ENCODE peak calls at places on chromosomes 7 and 10, in seven cellular contexts. B, Q, P, U, F, L and A are unnamed samples.

GRCh38 chr7:100247152-100247757 is 27.5 kb downstream of the PVRIG start:
- DNase-seq in F (peak), B (peak), Q (no peak), P (peak), L (peak), U (no peak), A (peak)

GRCh38 chr7:117674617-117675016 is 194.8 kb downstream of the CFTR start:
- DNase-seq in B (no peak), L (no peak), P (no peak), Q (no peak), F (no peak), U (no peak), A (no peak)

GRCh38 chr7:139230484-139230773 is 608 bp upstream of the UBN2 start:
- DNase-seq in B (no peak), L (no peak), F (no peak), Q (no peak), P (no peak), U (no peak), A (no peak)

GRCh38 chr7:10128748-10129147 is 844.9 kb upstream of the PHF14 start:
- DNase-seq in P (no peak), F (no peak), U (no peak), L (no peak), Q (no peak), B (no peak), A (peak)

GRCh38 chr10:124579003-124579384 is 117.4 kb downstream of the LHPP start:
- DNase-seq in U (no peak), B (no peak), L (no peak), P (no peak), F (no peak), Q (no peak), A (no peak)

GRCh38 chr10:95391570-95392249 is 100.9 kb upstream of the PDLIM1 start:
- DNase-seq in B (peak), Q (no peak), L (peak), U (no peak), P (no peak), F (no peak), A (peak)

GRCh38 chr7:41573881-41574280 is 129.0 kb downstream of the INHBA start:
- DNase-seq in P (no peak), L (peak), U (no peak), B (no peak), F (no peak), Q (no peak), A (no peak)

GRCh38 chr10:31017534-31018361 is 13.9 kb downstream of the ZNF438 start:
- DNase-seq in B (no peak), P (no peak), Q (no peak), L (no peak), F (no peak), U (no peak), A (no peak)

GRCh38 chr10:71228875-71229720 is 16.7 kb downstream of the UNC5B start:
- DNase-seq in P (no peak), L (no peak), Q (no peak), B (no peak), F (no peak), U (no peak), A (no peak)

GRCh38 chr10:60444494-60445064 is 54.9 kb upstream of the ANK3 start:
- DNase-seq in P (no peak), L (peak), U (no peak), F (no peak), B (peak), Q (no peak), A (peak)

GRCh38 chr10:11162828-11163599 is 145.3 kb downstream of the CELF2 start:
- DNase-seq in U (peak), Q (peak), L (no peak), P (peak), F (peak), B (no peak), A (peak)

GRCh38 chr7:134845461-134845860 is 66.0 kb downstream of the CALD1 start:
- DNase-seq in U (no peak), L (no peak), F (no peak), P (peak), B (peak), Q (no peak), A (no peak)
- TF ChIP-seq CTCF in U (no peak), L (peak), F (no peak), P (peak), B (no peak), Q (no peak), A (no peak)

DNA sequence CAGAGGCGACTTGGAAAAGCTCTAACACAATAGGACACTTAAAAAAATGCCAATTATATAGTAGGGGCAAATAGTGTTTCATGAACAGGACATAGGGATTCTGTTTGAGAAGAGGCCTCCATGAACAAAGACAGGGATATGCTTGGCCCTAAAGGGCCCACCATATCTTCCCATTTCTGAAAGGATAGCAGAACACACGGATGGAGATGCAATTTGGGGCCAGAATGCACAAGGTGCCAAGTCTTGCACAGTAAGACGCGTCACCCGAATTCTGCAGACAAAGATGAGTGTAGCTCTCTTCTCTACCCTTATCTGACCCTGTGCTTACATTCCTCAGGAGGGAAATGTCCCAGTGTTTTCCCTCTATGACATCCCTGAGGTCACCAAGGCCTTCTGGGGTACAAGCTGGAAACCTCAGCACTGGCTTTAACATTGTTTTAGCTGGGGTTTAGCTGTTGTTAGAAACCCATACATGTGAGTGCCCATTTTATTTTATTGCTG is 12.8 kb downstream of the PRKCQ start:
- DNase-seq in P (no peak), B (no peak), F (no peak), Q (no peak), U (no peak), L (no peak), A (no peak)
- TF ChIP-seq POLR2A in P (no peak), B (no peak), F (no peak), Q (no peak), U (no peak), L (no peak), A (no peak)

GRCh38 chr7:102300643-102301211 is 14.1 kb downstream of the SH2B2 start:
- DNase-seq in F (no peak), L (no peak), P (no peak), Q (no peak), U (no peak), B (no peak), A (no peak)

GRCh38 chr7:102302025-102302424 is 15.4 kb downstream of the SH2B2 start:
- DNase-seq in P (no peak), L (no peak), Q (no peak), F (no peak), B (no peak), U (no peak), A (no peak)

GRCh38 chr7:102305414-102306268 is 19.0 kb downstream of the SH2B2 start:
- DNase-seq in L (no peak), F (no peak), P (no peak), U (no peak), Q (no peak), B (no peak), A (no peak)

GRCh38 chr7:102304668-102305067 is 18.0 kb downstream of the SH2B2 start:
- DNase-seq in P (no peak), L (no peak), Q (no peak), F (no peak), B (no peak), U (peak), A (no peak)

GRCh38 chr7:102303669-102304422 is 17.2 kb downstream of the SH2B2 start:
- DNase-seq in P (no peak), L (no peak), U (no peak), F (no peak), B (no peak), Q (no peak), A (peak)
- TF ChIP-seq CTCF in P (no peak), L (no peak), U (no peak), F (no peak), B (no peak), Q (no peak), A (no peak)

DNA sequence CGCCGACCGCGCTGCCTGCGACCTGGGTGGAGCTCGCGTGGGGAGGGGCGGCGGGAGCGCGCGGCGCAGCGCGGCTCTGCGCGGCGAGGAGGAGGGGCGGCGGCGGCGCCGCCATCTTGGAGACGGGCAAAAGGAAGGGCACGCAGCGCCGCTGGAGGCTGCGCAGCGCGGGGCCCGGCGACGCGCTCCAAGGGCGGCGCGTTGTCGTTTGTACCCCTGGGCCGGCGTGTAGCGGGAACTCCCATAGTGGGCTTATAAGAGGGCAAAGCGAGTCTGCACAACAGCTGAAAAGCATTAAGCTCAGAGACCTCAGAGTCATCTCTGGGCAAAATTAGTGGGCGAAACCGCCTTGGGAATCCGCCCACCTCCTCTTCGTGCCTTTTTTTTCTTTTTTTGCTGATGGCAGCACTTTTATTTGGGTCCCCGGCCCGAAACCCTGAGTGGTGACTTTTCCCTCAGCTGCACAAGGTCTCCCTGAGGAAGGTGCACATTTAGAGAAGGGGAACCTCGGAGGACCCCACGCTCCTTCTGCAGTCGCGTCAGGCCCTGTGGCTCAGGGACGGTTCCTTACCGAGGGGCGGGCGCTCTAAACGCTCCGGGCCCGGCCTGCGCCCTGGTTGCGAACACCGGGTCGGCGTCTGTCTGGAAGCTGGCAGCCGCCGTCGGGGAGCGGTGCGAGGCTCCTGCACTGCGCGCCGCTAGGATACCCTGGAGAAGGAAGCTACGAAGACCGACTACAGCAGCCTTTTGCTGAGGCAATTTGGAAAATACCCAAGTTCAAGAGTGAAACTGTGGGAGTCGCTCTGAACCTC is 423 bp upstream of the MCMBP start:
- DNase-seq in L (peak), U (peak), B (peak), Q (peak), F (peak), P (peak), A (peak)
- TF ChIP-seq POLR2A in L (no peak), U (peak), B (peak), Q (peak), F (no peak), P (peak), A (peak)

GRCh38 chr7:152073352-152073751 is 47.9 kb downstream of the GALNT11 start:
- DNase-seq in Q (no peak), L (no peak), U (no peak), P (no peak), B (no peak), F (no peak), A (no peak)

GRCh38 chr7:152078025-152078424 is 52.6 kb downstream of the GALNT11 start:
- DNase-seq in U (no peak), B (no peak), P (no peak), F (no peak), L (no peak), Q (no peak), A (no peak)

GRCh38 chr7:152074673-152075072 is 49.2 kb downstream of the GALNT11 start:
- DNase-seq in U (no peak), Q (no peak), L (no peak), P (no peak), B (no peak), F (no peak), A (no peak)

GRCh38 chr7:152076940-152077933 is 51.8 kb downstream of the GALNT11 start:
- DNase-seq in L (peak), P (peak), U (peak), B (no peak), F (no peak), Q (no peak), A (no peak)

GRCh38 chr7:152076324-152076821 is 50.9 kb downstream of the GALNT11 start:
- DNase-seq in Q (no peak), B (peak), U (peak), F (peak), L (no peak), P (peak), A (peak)
- TF ChIP-seq CTCF in Q (peak), B (peak), U (peak), F (peak), L (peak), P (peak), A (peak)

DNA sequence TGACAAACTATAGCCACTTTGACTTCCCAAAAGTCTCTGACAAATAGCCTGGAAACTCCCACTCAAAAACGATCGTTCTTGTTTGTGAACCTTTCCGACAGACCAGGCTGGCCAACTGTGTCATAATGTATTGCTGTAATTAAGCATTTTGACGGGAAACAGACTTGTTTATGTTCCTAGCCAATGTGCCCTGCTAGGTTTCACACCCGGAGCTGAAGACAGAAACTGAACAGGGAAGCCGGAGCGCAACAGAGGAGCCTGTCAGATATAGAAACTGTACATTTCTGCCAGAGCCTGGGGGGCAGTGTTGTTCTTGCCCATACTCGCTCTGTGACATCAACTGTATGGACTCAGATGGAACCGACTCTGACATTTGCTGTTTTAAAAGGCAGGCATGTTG is 55.3 kb upstream of the C7orf33 start:
- DNase-seq in Q (no peak), L (no peak), U (no peak), B (peak), P (peak), F (no peak), A (peak)
- TF ChIP-seq POLR2A in Q (no peak), L (no peak), U (no peak), B (no peak), P (no peak), F (no peak), A (no peak)

DNA sequence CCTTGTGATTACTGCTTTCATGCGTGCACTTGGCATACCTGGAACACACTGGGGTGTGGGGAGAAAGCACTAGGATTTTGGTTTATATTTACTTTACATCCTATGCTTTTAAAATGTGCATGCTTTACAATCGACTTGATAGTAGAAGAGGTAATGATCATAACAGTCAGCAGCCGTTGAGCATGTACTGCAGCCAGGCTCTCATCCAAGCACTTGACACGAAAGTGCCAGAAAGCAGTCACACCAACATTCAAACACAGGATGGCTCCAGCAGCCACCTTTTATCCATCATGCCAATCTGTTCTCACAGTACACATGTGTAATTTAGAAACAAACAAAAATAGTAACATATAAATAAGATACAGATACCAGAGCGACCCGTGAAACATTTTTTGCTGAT is 1.2 kb upstream of the FAM241B start:
- DNase-seq in L (no peak), B (no peak), Q (no peak), P (no peak), F (peak), U (peak), A (no peak)
- TF ChIP-seq CTCF in L (no peak), B (no peak), Q (no peak), P (no peak), F (no peak), U (no peak), A (no peak)

GRCh38 chr7:44983742-44984477 is 5.1 kb upstream of the MYO1G start:
- DNase-seq in F (no peak), U (no peak), L (no peak), Q (no peak), B (no peak), P (no peak), A (peak)

GRCh38 chr7:44985033-44985695 is 6.3 kb upstream of the MYO1G start:
- DNase-seq in F (no peak), L (no peak), U (no peak), Q (no peak), B (no peak), P (no peak), A (peak)

GRCh38 chr7:44982970-44983369 is 4.2 kb upstream of the MYO1G start:
- DNase-seq in Q (no peak), L (no peak), F (no peak), U (no peak), B (no peak), P (no peak), A (no peak)

GRCh38 chr7:44985900-44986217 is 7.0 kb upstream of the MYO1G start:
- DNase-seq in F (no peak), U (no peak), B (no peak), Q (no peak), P (no peak), L (no peak), A (no peak)

GRCh38 chr7:44984478-44984758 is 5.6 kb upstream of the MYO1G start:
- DNase-seq in Q (no peak), B (no peak), U (no peak), L (no peak), F (no peak), P (no peak), A (no peak)
- TF ChIP-seq POLR2A in Q (no peak), B (no peak), U (no peak), L (no peak), F (no peak), P (no peak), A (peak)

GRCh38 chr10:51400354-51401096 is 298.9 kb downstream of the CSTF2T start:
- DNase-seq in B (no peak), Q (no peak), F (no peak), L (no peak), U (no peak), P (no peak), A (no peak)

GRCh38 chr10:51399840-51400239 is 299.6 kb downstream of the CSTF2T start:
- DNase-seq in U (no peak), P (no peak), Q (no peak), B (no peak), F (no peak), L (no peak), A (no peak)

GRCh38 chr10:51403522-51403921 is 295.9 kb downstream of the CSTF2T start:
- DNase-seq in P (no peak), F (no peak), B (no peak), L (no peak), U (no peak), Q (no peak), A (no peak)

GRCh38 chr10:51397244-51397643 is 302.2 kb downstream of the CSTF2T start:
- DNase-seq in U (no peak), P (no peak), B (no peak), Q (no peak), F (no peak), L (no peak), A (no peak)

GRCh38 chr10:51397695-51398094 is 301.7 kb downstream of the CSTF2T start:
- DNase-seq in U (peak), P (peak), L (peak), Q (peak), B (no peak), F (peak), A (no peak)
- TF ChIP-seq CTCF in U (no peak), P (no peak), L (no peak), Q (no peak), B (no peak), F (no peak), A (no peak)